ENCODE peak calls at places on chromosomes 13 and 19, in five cellular contexts. One of them, this sample, is unnamed.

GRCh38 chr19:47699360-47699917 is 13.8 kb upstream of the EHD2 start:
- DNase-seq in HCT116: no peak
- DNase-seq in MM.1S: no peak
- DNase-seq in PC-3: peak
- DNase-seq in neural progenitor cell: peak
- DNase-seq in this sample: peak

GRCh38 chr13:44373601-44374347 is at the start of gene SERP2:
- DNase-seq in MM.1S: no peak
- DNase-seq in HCT116: no peak
- DNase-seq in neural progenitor cell: peak
- DNase-seq in PC-3: no peak
- DNase-seq in this sample: peak

GRCh38 chr19:16088351-16088984 is 12.2 kb downstream of the TPM4 start:
- DNase-seq in PC-3: no peak
- DNase-seq in MM.1S: no peak
- DNase-seq in neural progenitor cell: no peak
- DNase-seq in HCT116: no peak
- DNase-seq in this sample: no peak

GRCh38 chr13:38348890-38349289 is 761 bp upstream of the UFM1 start:
- DNase-seq in HCT116: no peak
- DNase-seq in neural progenitor cell: no peak
- DNase-seq in MM.1S: no peak
- DNase-seq in PC-3: peak
- DNase-seq in this sample: peak

GRCh38 chr19:28961772-28962500 is 251.0 kb downstream of the UQCRFS1 start:
- DNase-seq in HCT116: no peak
- DNase-seq in MM.1S: no peak
- DNase-seq in PC-3: no peak
- DNase-seq in neural progenitor cell: no peak
- DNase-seq in this sample: peak

GRCh38 chr13:98460519-98460918 is 116.4 kb downstream of the STK24 start:
- DNase-seq in neural progenitor cell: no peak
- DNase-seq in HCT116: no peak
- DNase-seq in MM.1S: no peak
- DNase-seq in PC-3: no peak
- DNase-seq in this sample: no peak

GRCh38 chr19:38229585-38230073 is 5.6 kb upstream of the DPF1 start:
- DNase-seq in PC-3: peak
- DNase-seq in neural progenitor cell: peak
- DNase-seq in MM.1S: peak
- DNase-seq in HCT116: peak
- DNase-seq in this sample: peak

GRCh38 chr13:29435125-29435911 is 160.2 kb downstream of the SLC7A1 start:
- DNase-seq in MM.1S: no peak
- DNase-seq in neural progenitor cell: no peak
- DNase-seq in HCT116: no peak
- DNase-seq in PC-3: peak
- DNase-seq in this sample: peak

GRCh38 chr19:19111138-19111835 is 27.0 kb downstream of the TMEM161A start:
- DNase-seq in PC-3: no peak
- DNase-seq in neural progenitor cell: no peak
- DNase-seq in MM.1S: no peak
- DNase-seq in HCT116: no peak
- DNase-seq in this sample: no peak

GRCh38 chr19:8532170-8532569 is 18.2 kb upstream of the ZNF414 start:
- DNase-seq in HCT116: no peak
- DNase-seq in PC-3: no peak
- DNase-seq in MM.1S: no peak
- DNase-seq in neural progenitor cell: no peak
- DNase-seq in this sample: no peak

GRCh38 chr13:51894239-51894638 is 32.5 kb downstream of the CCDC70 start:
- DNase-seq in neural progenitor cell: no peak
- DNase-seq in HCT116: no peak
- DNase-seq in PC-3: peak
- DNase-seq in MM.1S: no peak
- DNase-seq in this sample: no peak

GRCh38 chr19:4988770-4989251 is 19.9 kb downstream of the KDM4B start:
- DNase-seq in neural progenitor cell: no peak
- DNase-seq in PC-3: no peak
- DNase-seq in MM.1S: no peak
- DNase-seq in HCT116: no peak
- DNase-seq in this sample: peak

GRCh38 chr13:48004201-48004600 is 3.1 kb upstream of the SUCLA2 start:
- DNase-seq in HCT116: no peak
- DNase-seq in neural progenitor cell: no peak
- DNase-seq in MM.1S: no peak
- DNase-seq in PC-3: no peak
- DNase-seq in this sample: no peak

GRCh38 chr13:41458187-41458938 is 1.0 kb downstream of the RGCC start:
- DNase-seq in PC-3: peak
- DNase-seq in MM.1S: peak
- DNase-seq in HCT116: no peak
- DNase-seq in neural progenitor cell: peak
- DNase-seq in this sample: peak

GRCh38 chr19:30222428-30222873 is 149.7 kb upstream of the ZNF536 start:
- DNase-seq in HCT116: no peak
- DNase-seq in neural progenitor cell: peak
- DNase-seq in MM.1S: no peak
- DNase-seq in PC-3: no peak
- DNase-seq in this sample: peak

GRCh38 chr13:45527699-45528462 is 63.1 kb downstream of the COG3 start:
- DNase-seq in PC-3: peak
- DNase-seq in neural progenitor cell: no peak
- DNase-seq in MM.1S: no peak
- DNase-seq in HCT116: no peak
- DNase-seq in this sample: no peak

GRCh38 chr19:9836021-9836420 is 903 bp downstream of the PIN1 start:
- DNase-seq in HCT116: no peak
- DNase-seq in neural progenitor cell: no peak
- DNase-seq in MM.1S: no peak
- DNase-seq in PC-3: peak
- DNase-seq in this sample: peak

GRCh38 chr13:35978607-35979316 is 152.4 kb downstream of the DCLK1 start:
- DNase-seq in HCT116: peak
- DNase-seq in PC-3: peak
- DNase-seq in MM.1S: peak
- DNase-seq in neural progenitor cell: peak
- DNase-seq in this sample: peak

GRCh38 chr19:10289167-10289835 is 451 bp upstream of the ICAM5 start:
- DNase-seq in HCT116: peak
- DNase-seq in PC-3: peak
- DNase-seq in neural progenitor cell: peak
- DNase-seq in MM.1S: peak
- DNase-seq in this sample: peak

GRCh38 chr13:70960841-70961443 is 852.7 kb upstream of the KLHL1 start:
- DNase-seq in PC-3: peak
- DNase-seq in MM.1S: peak
- DNase-seq in HCT116: no peak
- DNase-seq in neural progenitor cell: peak
- DNase-seq in this sample: peak

GRCh38 chr13:27406178-27406939 is 18.1 kb upstream of the GTF3A start:
- DNase-seq in neural progenitor cell: peak
- DNase-seq in MM.1S: peak
- DNase-seq in HCT116: no peak
- DNase-seq in PC-3: peak
- DNase-seq in this sample: peak

GRCh38 chr13:24709186-24709913 is 29.1 kb downstream of the ATP12A start:
- DNase-seq in neural progenitor cell: no peak
- DNase-seq in PC-3: no peak
- DNase-seq in MM.1S: peak
- DNase-seq in HCT116: no peak
- DNase-seq in this sample: no peak

GRCh38 chr13:64154514-64154913 is 2738.9 kb upstream of the PCDH20 start:
- DNase-seq in neural progenitor cell: no peak
- DNase-seq in PC-3: peak
- DNase-seq in HCT116: peak
- DNase-seq in MM.1S: no peak
- DNase-seq in this sample: no peak
- TF ChIP-seq EZH2phosphoT487 in neural progenitor cell: no peak
- TF ChIP-seq EZH2phosphoT487 in PC-3: no peak
- TF ChIP-seq EZH2phosphoT487 in HCT116: no peak
- TF ChIP-seq EZH2phosphoT487 in MM.1S: no peak
- TF ChIP-seq EZH2phosphoT487 in this sample: no peak

DNA sequence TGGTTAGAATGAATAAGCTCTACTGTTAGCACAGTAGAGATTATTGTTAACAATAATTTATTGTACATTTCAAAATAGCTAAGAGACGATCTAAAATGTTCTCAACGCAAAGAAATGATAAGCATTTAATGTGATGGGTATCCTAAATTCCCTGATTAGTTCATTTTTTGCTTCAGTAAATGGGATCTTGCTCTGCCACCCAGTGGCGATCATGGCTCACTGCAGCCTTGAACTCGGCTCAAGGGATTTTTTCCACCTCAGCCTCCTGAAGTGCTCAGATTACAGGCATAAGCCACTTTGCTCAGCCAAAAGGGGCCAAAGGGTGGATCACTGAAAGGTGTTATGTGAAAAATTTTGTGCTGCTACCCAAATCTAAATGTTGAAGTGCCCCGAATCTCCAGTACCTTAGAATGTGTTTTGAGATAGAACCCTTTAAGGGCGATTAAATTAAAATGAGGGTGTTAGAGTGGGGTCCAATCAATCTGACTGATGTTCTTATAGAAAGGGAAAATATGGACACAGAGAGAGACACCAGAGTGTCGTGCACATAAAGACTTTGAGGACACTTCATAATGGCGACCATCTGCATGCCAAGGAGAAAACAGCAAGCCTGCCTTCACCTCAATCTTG is 31.5 kb upstream of the ZNF766 start:
- DNase-seq in neural progenitor cell: peak
- DNase-seq in PC-3: peak
- DNase-seq in HCT116: peak
- DNase-seq in MM.1S: peak
- DNase-seq in this sample: peak
- TF ChIP-seq EZH2phosphoT487 in neural progenitor cell: no peak
- TF ChIP-seq EZH2phosphoT487 in PC-3: no peak
- TF ChIP-seq EZH2phosphoT487 in HCT116: no peak
- TF ChIP-seq EZH2phosphoT487 in MM.1S: no peak
- TF ChIP-seq EZH2phosphoT487 in this sample: no peak

GRCh38 chr13:111203742-111204386 is 88.8 kb downstream of the ARHGEF7 start:
- DNase-seq in HCT116: no peak
- DNase-seq in MM.1S: no peak
- DNase-seq in neural progenitor cell: no peak
- DNase-seq in PC-3: no peak
- DNase-seq in this sample: no peak
- TF ChIP-seq EZH2phosphoT487 in HCT116: no peak
- TF ChIP-seq EZH2phosphoT487 in MM.1S: no peak
- TF ChIP-seq EZH2phosphoT487 in neural progenitor cell: no peak
- TF ChIP-seq EZH2phosphoT487 in PC-3: no peak
- TF ChIP-seq EZH2phosphoT487 in this sample: no peak

GRCh38 chr13:60509601-60510386 is 112.8 kb downstream of the TDRD3 start:
- DNase-seq in neural progenitor cell: no peak
- DNase-seq in HCT116: no peak
- DNase-seq in MM.1S: no peak
- DNase-seq in PC-3: peak
- DNase-seq in this sample: peak
- TF ChIP-seq EZH2phosphoT487 in neural progenitor cell: no peak
- TF ChIP-seq EZH2phosphoT487 in HCT116: no peak
- TF ChIP-seq EZH2phosphoT487 in MM.1S: no peak
- TF ChIP-seq EZH2phosphoT487 in PC-3: no peak
- TF ChIP-seq EZH2phosphoT487 in this sample: no peak

DNA sequence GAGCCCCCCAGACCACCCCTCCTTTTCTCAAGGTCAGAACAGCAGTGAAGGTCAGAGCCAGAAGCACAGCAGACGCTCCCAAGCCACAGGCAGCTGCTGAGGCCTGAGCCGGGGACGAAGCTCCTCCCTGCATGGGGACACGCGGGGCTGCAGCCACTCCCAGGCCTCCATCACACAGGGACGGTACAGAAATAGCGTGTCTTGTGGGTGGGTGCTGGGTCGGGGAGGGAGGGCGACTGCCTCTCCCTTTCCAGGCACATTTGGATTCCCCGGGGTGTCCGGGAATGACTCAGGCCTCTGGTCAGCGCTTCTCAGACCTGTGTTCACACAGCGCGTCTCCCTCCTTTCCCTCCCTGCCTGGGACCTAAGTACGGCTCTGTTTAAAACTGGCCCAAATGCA is 33.2 kb downstream of the RASA3 start:
- DNase-seq in neural progenitor cell: peak
- DNase-seq in HCT116: peak
- DNase-seq in PC-3: peak
- DNase-seq in MM.1S: peak
- DNase-seq in this sample: peak
- TF ChIP-seq EZH2phosphoT487 in neural progenitor cell: no peak
- TF ChIP-seq EZH2phosphoT487 in HCT116: no peak
- TF ChIP-seq EZH2phosphoT487 in PC-3: no peak
- TF ChIP-seq EZH2phosphoT487 in MM.1S: no peak
- TF ChIP-seq EZH2phosphoT487 in this sample: no peak

GRCh38 chr19:44072543-44073401 is 813 bp downstream of the ZNF284 start:
- DNase-seq in HCT116: no peak
- DNase-seq in MM.1S: no peak
- DNase-seq in neural progenitor cell: no peak
- DNase-seq in PC-3: peak
- DNase-seq in this sample: peak
- TF ChIP-seq EZH2phosphoT487 in HCT116: no peak
- TF ChIP-seq EZH2phosphoT487 in MM.1S: no peak
- TF ChIP-seq EZH2phosphoT487 in neural progenitor cell: no peak
- TF ChIP-seq EZH2phosphoT487 in PC-3: no peak
- TF ChIP-seq EZH2phosphoT487 in this sample: no peak

GRCh38 chr13:49356224-49356623 is 87.6 kb downstream of the CAB39L start:
- DNase-seq in HCT116: no peak
- DNase-seq in PC-3: peak
- DNase-seq in MM.1S: no peak
- DNase-seq in neural progenitor cell: no peak
- DNase-seq in this sample: peak
- TF ChIP-seq EZH2phosphoT487 in HCT116: no peak
- TF ChIP-seq EZH2phosphoT487 in PC-3: no peak
- TF ChIP-seq EZH2phosphoT487 in MM.1S: no peak
- TF ChIP-seq EZH2phosphoT487 in neural progenitor cell: no peak
- TF ChIP-seq EZH2phosphoT487 in this sample: no peak

GRCh38 chr19:17936379-17936778 is 3.6 kb downstream of the CCDC124 start:
- DNase-seq in MM.1S: no peak
- DNase-seq in PC-3: no peak
- DNase-seq in neural progenitor cell: no peak
- DNase-seq in HCT116: no peak
- DNase-seq in this sample: no peak

GRCh38 chr19:17932485-17933338 is at the start of gene CCDC124:
- DNase-seq in HCT116: peak
- DNase-seq in neural progenitor cell: peak
- DNase-seq in MM.1S: peak
- DNase-seq in PC-3: peak
- DNase-seq in this sample: peak

GRCh38 chr19:17933414-17934129 is 757 bp downstream of the CCDC124 start:
- DNase-seq in PC-3: peak
- DNase-seq in MM.1S: no peak
- DNase-seq in neural progenitor cell: no peak
- DNase-seq in HCT116: no peak
- DNase-seq in this sample: peak

GRCh38 chr19:17929056-17929455 is 3.8 kb upstream of the CCDC124 start:
- DNase-seq in MM.1S: no peak
- DNase-seq in neural progenitor cell: no peak
- DNase-seq in PC-3: no peak
- DNase-seq in HCT116: no peak
- DNase-seq in this sample: no peak

GRCh38 chr19:17931532-17932191 is 1.2 kb upstream of the CCDC124 start:
- DNase-seq in HCT116: no peak
- DNase-seq in neural progenitor cell: peak
- DNase-seq in MM.1S: no peak
- DNase-seq in PC-3: no peak
- DNase-seq in this sample: no peak
- TF ChIP-seq EZH2phosphoT487 in HCT116: no peak
- TF ChIP-seq EZH2phosphoT487 in neural progenitor cell: no peak
- TF ChIP-seq EZH2phosphoT487 in MM.1S: no peak
- TF ChIP-seq EZH2phosphoT487 in PC-3: no peak
- TF ChIP-seq EZH2phosphoT487 in this sample: no peak

This sample was measured in GM23248.